ENCODE peak calls at places on chromosomes 13 and 19, in six cellular contexts. K is fibroblast of lung, S is H9, L is neural progenitor cell, X is IMR-90, M is endothelial cell of umbilical vein. G is an unnamed sample.

GRCh38 chr19:17779281-17779930 is 15.5 kb upstream of the B3GNT3 start:
- DNase-seq in K (peak), S (peak), L (peak), X (peak), M (no peak), G (peak)

GRCh38 chr13:113941571-113942191 is 32.2 kb downstream of the C13orf46 start:
- DNase-seq in K (peak), S (no peak), L (no peak), X (no peak), M (no peak), G (no peak)

GRCh38 chr19:14505488-14506239 is 9.7 kb upstream of the GIPC1 start:
- DNase-seq in K (peak), S (peak), L (peak), X (peak), M (peak), G (peak)

GRCh38 chr13:29935309-29935981 is 85.0 kb upstream of the UBL3 start:
- DNase-seq in K (no peak), S (no peak), L (no peak), X (no peak), M (no peak), G (no peak)

GRCh38 chr19:28509079-28509895 is 703.7 kb downstream of the UQCRFS1 start:
- DNase-seq in K (no peak), S (no peak), L (peak), X (no peak), M (no peak), G (no peak)

GRCh38 chr13:109156181-109156935 is 526.9 kb downstream of the MYO16 start:
- DNase-seq in K (peak), S (no peak), L (no peak), X (peak), M (peak), G (no peak)

GRCh38 chr13:51955281-51955771 is 55.9 kb downstream of the ATP7B start:
- DNase-seq in K (peak), S (no peak), L (no peak), X (no peak), M (no peak), G (no peak)

GRCh38 chr13:83153833-83154232 is 728.4 kb downstream of the SLITRK1 start:
- DNase-seq in K (no peak), S (no peak), L (no peak), X (no peak), M (no peak), G (no peak)

GRCh38 chr19:45478454-45479238 is 10.8 kb downstream of the FOSB start:
- DNase-seq in K (peak), S (peak), L (peak), X (peak), M (peak), G (peak)

GRCh38 chr13:44393391-44393790 is 19.8 kb downstream of the SERP2 start:
- DNase-seq in K (peak), S (no peak), L (no peak), X (no peak), M (peak), G (no peak)

GRCh38 chr19:39363909-39364457 is 21.8 kb downstream of the SAMD4B start:
- DNase-seq in K (no peak), S (no peak), L (no peak), X (peak), M (no peak), G (no peak)

GRCh38 chr19:1090731-1091543 is 4.2 kb downstream of the POLR2E start:
- DNase-seq in K (no peak), S (no peak), L (no peak), X (no peak), M (no peak), G (no peak)

GRCh38 chr13:77545626-77546412 is 10.3 kb downstream of the SCEL start:
- DNase-seq in K (no peak), S (no peak), L (no peak), X (no peak), M (no peak), G (no peak)

GRCh38 chr19:38952395-38953165 is 21.8 kb downstream of the MRPS12 start:
- DNase-seq in K (no peak), S (peak), L (peak), X (peak), M (no peak), G (peak)

GRCh38 chr19:6234527-6234926 is 45.2 kb downstream of the MLLT1 start:
- DNase-seq in K (no peak), S (no peak), L (no peak), X (peak), M (no peak), G (no peak)

GRCh38 chr13:50124536-50125305 is 109.5 kb downstream of the KCNRG start:
- DNase-seq in K (peak), S (peak), L (peak), X (peak), M (no peak), G (peak)

GRCh38 chr19:14517840-14518505 is at the start of gene DNAJB1:
- DNase-seq in K (peak), S (no peak), L (peak), X (peak), M (peak), G (peak)

GRCh38 chr19:7682175-7682855 is 1.7 kb downstream of the TRAPPC5 start:
- DNase-seq in K (no peak), S (peak), L (no peak), X (no peak), M (no peak), G (no peak)
- H3K9ac ChIP-seq in K (no peak), S (no peak), L (no peak), X (peak), M (no peak), G (no peak)

DNA sequence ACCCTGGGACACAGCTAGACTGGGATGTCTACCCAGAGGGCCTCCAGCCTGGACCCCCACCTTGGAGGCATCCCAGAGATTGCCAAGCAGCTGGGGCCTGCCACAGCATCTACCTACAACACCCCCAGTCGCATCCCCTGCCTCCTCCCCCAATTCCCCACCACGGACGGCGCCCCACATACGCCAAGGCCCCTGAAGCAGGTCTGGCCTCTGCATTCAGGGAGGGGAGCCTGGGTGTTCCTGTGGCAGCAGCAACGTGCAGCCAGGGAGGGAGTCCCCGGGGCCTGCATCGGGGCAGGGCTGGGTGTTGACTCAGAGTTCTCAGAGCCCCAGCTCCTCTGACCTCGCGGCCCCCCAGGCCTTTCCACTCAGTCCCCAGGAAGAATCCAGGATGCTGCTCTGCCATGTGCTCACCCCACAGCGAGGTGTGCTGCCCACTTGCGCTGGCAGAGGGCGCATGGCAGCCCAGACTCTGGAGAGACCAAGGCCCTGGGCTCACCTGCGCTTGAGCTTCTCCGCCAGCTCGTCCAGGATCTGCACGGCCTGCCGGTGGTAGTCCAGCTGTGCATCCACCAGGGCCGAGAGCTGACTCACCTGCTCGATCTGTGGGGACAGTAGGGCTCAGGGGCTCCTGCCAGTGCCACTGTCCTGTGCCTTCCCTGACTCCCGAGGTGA is 19.6 kb downstream of the MPND start:
- DNase-seq in K (no peak), S (peak), L (peak), X (no peak), M (no peak), G (peak)
- TF ChIP-seq CTCF in K (peak), S (peak), L (peak), X (peak), M (peak), G (peak)

DNA sequence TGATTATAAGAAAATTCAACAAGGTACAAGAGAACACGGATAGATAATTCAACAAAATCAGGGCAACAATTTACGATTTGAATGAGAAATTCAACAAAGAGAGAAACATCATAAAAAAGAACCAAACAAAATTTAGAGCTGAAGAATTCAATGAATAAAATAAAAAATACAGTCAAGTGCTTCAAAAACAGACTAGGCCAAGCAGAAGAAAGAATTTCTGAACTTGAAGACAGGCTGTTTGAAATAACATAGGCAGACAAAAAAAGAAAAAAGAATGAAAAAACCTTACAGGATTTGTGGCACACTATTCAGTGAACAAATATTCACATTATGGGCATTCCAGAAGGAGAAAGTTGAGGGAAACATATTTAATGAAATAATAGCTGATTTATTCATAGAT is 31.1 kb downstream of the ZNF283 start:
- DNase-seq in K (no peak), S (no peak), L (no peak), X (no peak), M (no peak), G (no peak)
- H3K9ac ChIP-seq in K (no peak), S (no peak), L (no peak), X (no peak), M (no peak), G (no peak)

GRCh38 chr19:19386373-19386869 is 19.1 kb upstream of the GATAD2A start:
- DNase-seq in K (no peak), S (no peak), L (no peak), X (no peak), M (no peak), G (no peak)
- TF ChIP-seq CTCF in K (peak), S (no peak), L (peak), X (peak), M (peak), G (peak)

DNA sequence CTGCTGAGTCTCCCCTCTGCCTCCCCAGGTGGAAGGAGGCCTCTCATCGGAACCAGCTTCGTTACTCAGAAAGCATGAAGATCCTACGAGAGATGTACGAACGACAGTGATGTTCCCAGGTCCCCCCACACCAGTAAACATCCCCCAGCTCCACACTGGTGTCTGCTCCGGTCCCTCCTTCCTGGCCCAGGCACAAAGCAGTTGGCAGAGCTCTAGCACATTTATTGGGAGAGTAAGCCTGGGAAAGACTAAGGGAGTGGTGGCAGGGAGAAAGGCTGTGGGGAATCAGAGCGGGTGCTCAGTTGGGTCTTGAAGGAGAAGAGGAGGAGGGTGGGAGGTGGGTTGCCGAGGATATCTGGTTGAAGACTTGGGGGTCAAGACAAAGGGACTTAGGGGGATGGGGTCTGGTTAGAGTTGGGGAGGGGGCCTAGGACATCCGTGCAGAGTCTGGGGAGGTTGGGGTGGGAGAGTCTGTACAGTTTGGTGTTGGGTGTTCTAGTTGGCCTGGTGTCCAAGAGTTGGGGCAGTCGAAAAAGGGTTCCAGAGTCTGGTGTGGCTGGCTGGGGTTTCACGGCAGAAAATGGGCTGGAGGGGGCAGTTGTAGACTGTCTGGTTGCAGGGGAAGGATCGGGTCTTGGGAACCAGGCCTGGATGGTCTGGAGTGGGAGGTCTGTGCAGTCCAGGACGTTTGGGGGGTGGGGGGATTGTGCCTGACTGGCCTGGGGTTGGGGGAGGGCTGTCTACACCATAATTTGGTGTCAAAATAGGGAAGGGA is 2.3 kb downstream of the HSPB6 start:
- DNase-seq in K (no peak), S (peak), L (no peak), X (no peak), M (no peak), G (no peak)
- H3K9ac ChIP-seq in K (peak), S (no peak), L (no peak), X (no peak), M (no peak), G (no peak)

GRCh38 chr19:47002853-47003610 is 16.6 kb upstream of the NPAS1 start:
- DNase-seq in K (no peak), S (no peak), L (no peak), X (no peak), M (no peak), G (no peak)

GRCh38 chr19:47001584-47001983 is 18.1 kb upstream of the NPAS1 start:
- DNase-seq in K (no peak), S (no peak), L (no peak), X (no peak), M (no peak), G (no peak)

GRCh38 chr19:47004012-47004465 is 15.6 kb upstream of the NPAS1 start:
- DNase-seq in K (no peak), S (peak), L (no peak), X (no peak), M (no peak), G (no peak)

GRCh38 chr19:47003611-47003935 is 16.1 kb upstream of the NPAS1 start:
- DNase-seq in K (no peak), S (no peak), L (no peak), X (peak), M (no peak), G (no peak)

GRCh38 chr19:47002106-47002766 is 17.4 kb upstream of the NPAS1 start:
- DNase-seq in K (no peak), S (no peak), L (no peak), X (no peak), M (no peak), G (peak)
- TF ChIP-seq CTCF in K (no peak), S (peak), L (no peak), X (no peak), M (no peak), G (peak)

GRCh38 chr13:100872761-100873160 is 198.2 kb upstream of the TMTC4 start:
- DNase-seq in K (no peak), S (no peak), L (no peak), X (peak), M (no peak), G (no peak)

GRCh38 chr13:100870898-100871297 is 196.3 kb upstream of the TMTC4 start:
- DNase-seq in K (no peak), S (no peak), L (no peak), X (no peak), M (no peak), G (no peak)

GRCh38 chr13:100876044-100876403 is 201.4 kb upstream of the TMTC4 start:
- DNase-seq in K (no peak), S (no peak), L (no peak), X (no peak), M (no peak), G (no peak)

GRCh38 chr13:100879255-100879654 is 204.7 kb upstream of the TMTC4 start:
- DNase-seq in K (no peak), S (no peak), L (no peak), X (no peak), M (no peak), G (no peak)

DNA sequence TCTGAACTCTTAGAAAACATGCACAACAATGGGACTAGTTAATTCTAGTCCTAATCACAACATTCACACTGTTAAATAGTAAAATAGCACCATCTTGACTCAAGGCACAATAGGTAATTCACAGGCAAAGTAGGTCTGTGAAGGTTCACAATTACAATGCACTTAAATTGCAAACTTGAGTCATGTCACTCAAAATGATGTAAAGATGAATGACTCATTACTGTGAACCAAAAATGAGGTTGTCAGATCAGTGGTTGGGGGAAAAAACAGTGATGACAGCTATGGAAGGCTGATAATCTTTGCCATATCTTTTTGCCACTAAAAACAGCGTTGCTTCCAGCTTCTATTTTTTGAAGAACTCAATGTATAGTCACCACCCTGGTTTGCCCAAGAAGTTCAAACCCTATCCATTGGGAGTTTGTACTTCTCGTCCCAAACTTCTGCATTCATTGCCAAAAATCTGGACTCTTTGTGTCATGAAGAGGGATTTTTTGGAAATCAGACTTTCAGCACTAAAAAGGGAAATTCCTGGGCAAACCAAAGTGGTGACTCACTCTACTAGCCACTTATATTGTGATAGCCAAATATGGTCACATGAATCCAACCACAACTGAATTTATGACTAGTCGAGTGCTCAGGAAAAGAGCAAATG is 200.9 kb upstream of the TMTC4 start:
- DNase-seq in K (peak), S (no peak), L (no peak), X (peak), M (peak), G (no peak)
- H3K9ac ChIP-seq in K (no peak), S (no peak), L (no peak), X (no peak), M (peak), G (no peak)

GRCh38 chr19:3494559-3494958 is 5.9 kb downstream of the DOHH start:
- DNase-seq in K (no peak), S (no peak), L (no peak), X (no peak), M (no peak), G (no peak)

GRCh38 chr19:3492919-3493318 is 7.6 kb downstream of the DOHH start:
- DNase-seq in K (no peak), S (no peak), L (no peak), X (no peak), M (no peak), G (no peak)

GRCh38 chr19:3492131-3492839 is 8.2 kb downstream of the DOHH start:
- DNase-seq in K (no peak), S (no peak), L (no peak), X (no peak), M (no peak), G (peak)

GRCh38 chr19:3493651-3494050 is 6.8 kb downstream of the DOHH start:
- DNase-seq in K (no peak), S (no peak), L (no peak), X (no peak), M (no peak), G (no peak)

GRCh38 chr19:3494051-3494450 is 6.4 kb downstream of the DOHH start:
- DNase-seq in K (no peak), S (peak), L (peak), X (no peak), M (no peak), G (peak)
- TF ChIP-seq CTCF in K (no peak), S (no peak), L (no peak), X (no peak), M (no peak), G (no peak)

GRCh38 chr19:49809155-49809986 is 3.7 kb downstream of the FUZ start:
- DNase-seq in K (peak), S (peak), L (peak), X (no peak), M (peak), G (peak)
- H3K9ac ChIP-seq in K (peak), S (peak), L (no peak), X (peak), M (peak), G (no peak)

GRCh38 chr13:101545521-101545920 is 93.0 kb downstream of the ITGBL1 start:
- DNase-seq in K (no peak), S (no peak), L (no peak), X (peak), M (no peak), G (no peak)
- TF ChIP-seq CTCF in K (peak), S (no peak), L (no peak), X (peak), M (no peak), G (no peak)